ENCODE peak calls at places on chromosomes 7 and 10, in nine cellular contexts. D is lower lobe of right lung, M is Calu3, E is esophagus squamous epithelium, A is body of pancreas, V is lower leg skin, Y is heart left ventricle, I is BJ, T is AG10803. R is an unnamed sample.

GRCh38 chr7:99643464-99643863 is 26.7 kb downstream of the ZSCAN25 start:
- DNase-seq in T (no peak), I (no peak), A (no peak), D (no peak), Y (no peak), M (no peak), V (no peak), E (no peak), R (no peak)

GRCh38 chr7:35623381-35623780 is 71.6 kb downstream of the HERPUD2 start:
- DNase-seq in Y (no peak), A (no peak), V (no peak), M (no peak), D (no peak), E (no peak), I (no peak), T (no peak), R (no peak)

GRCh38 chr7:148921806-148922205 is 37.7 kb upstream of the EZH2 start:
- DNase-seq in Y (no peak), I (no peak), E (no peak), D (no peak), T (no peak), M (no peak), V (peak), A (peak), R (no peak)

GRCh38 chr10:59907918-59908807 is 1.8 kb upstream of the CCDC6 start:
- DNase-seq in V (peak), D (peak), E (no peak), T (peak), M (peak), I (peak), A (peak), Y (peak), R (peak)

GRCh38 chr7:135771961-135772638 is 23.5 kb upstream of the FAM180A start:
- DNase-seq in A (no peak), Y (no peak), D (no peak), M (no peak), I (no peak), V (no peak), T (peak), E (no peak), R (no peak)

GRCh38 chr7:125611582-125611981 is 682.0 kb upstream of the POT1 start:
- DNase-seq in A (no peak), T (no peak), D (no peak), V (no peak), M (no peak), E (no peak), Y (no peak), I (no peak), R (no peak)

GRCh38 chr7:36844374-36844773 is 120.1 kb upstream of the AOAH start:
- DNase-seq in Y (no peak), T (no peak), A (no peak), E (no peak), D (no peak), V (no peak), M (no peak), I (no peak), R (no peak)

GRCh38 chr10:69268761-69269416 is 9.4 kb upstream of the HK1 start:
- DNase-seq in A (no peak), M (no peak), V (peak), E (no peak), T (peak), Y (no peak), I (no peak), D (no peak), R (no peak)

GRCh38 chr10:18620856-18621255 is 30.5 kb downstream of the NSUN6 start:
- DNase-seq in I (no peak), D (no peak), A (no peak), T (no peak), E (no peak), Y (no peak), V (no peak), M (no peak), R (no peak)

GRCh38 chr10:5951167-5951711 is 26.1 kb downstream of the IL15RA start:
- DNase-seq in T (peak), M (peak), I (no peak), Y (no peak), V (peak), E (no peak), A (peak), D (peak), R (no peak)

GRCh38 chr7:115032986-115033385 is 111.1 kb downstream of the MDFIC start:
- DNase-seq in A (no peak), M (no peak), T (peak), D (no peak), Y (no peak), I (no peak), V (no peak), E (no peak), R (no peak)

GRCh38 chr10:72952189-72952900 is 2.3 kb downstream of the PLA2G12B start:
- DNase-seq in T (no peak), A (no peak), V (no peak), Y (no peak), D (no peak), M (no peak), E (no peak), I (no peak), R (no peak)

GRCh38 chr10:62193479-62193878 is 75.2 kb downstream of the RTKN2 start:
- DNase-seq in E (no peak), A (no peak), V (no peak), I (no peak), T (no peak), Y (no peak), M (no peak), D (no peak), R (no peak)

GRCh38 chr7:112422842-112423496 is 27.3 kb upstream of the IFRD1 start:
- DNase-seq in D (peak), A (peak), I (peak), E (no peak), V (peak), Y (peak), T (peak), M (peak), R (peak)

GRCh38 chr10:132961-133898 is 2.0 kb upstream of the ZMYND11 start:
- DNase-seq in E (no peak), I (peak), A (no peak), Y (no peak), V (no peak), T (peak), M (no peak), D (no peak), R (no peak)

GRCh38 chr10:3239066-3239919 is 66.7 kb upstream of the PITRM1 start:
- DNase-seq in M (peak), D (peak), T (peak), E (no peak), I (no peak), V (peak), A (peak), Y (peak), R (peak)
- TF ChIP-seq CTCF in M (peak), D (peak), T (peak), E (no peak), I (peak), V (no peak), A (peak), Y (peak), R (peak)

GRCh38 chr7:143372070-143372469 is 9.1 kb upstream of the ZYX start:
- DNase-seq in Y (peak), A (peak), D (peak), V (no peak), T (no peak), M (peak), I (no peak), E (no peak), R (no peak)
- TF ChIP-seq CTCF in Y (no peak), A (no peak), D (no peak), V (no peak), T (no peak), M (no peak), I (no peak), E (no peak), R (no peak)

GRCh38 chr10:3825862-3826351 is 40.9 kb upstream of the KLF6 start:
- DNase-seq in T (no peak), M (no peak), I (no peak), Y (peak), D (no peak), V (no peak), A (no peak), E (no peak), R (no peak)
- TF ChIP-seq CTCF in T (no peak), M (no peak), I (no peak), Y (no peak), D (no peak), V (no peak), A (no peak), E (no peak), R (no peak)

GRCh38 chr7:78607099-78607498 is 808.5 kb downstream of the PHTF2 start:
- DNase-seq in E (no peak), V (no peak), Y (no peak), I (no peak), M (peak), D (no peak), A (no peak), T (no peak), R (peak)
- TF ChIP-seq CTCF in E (no peak), V (no peak), Y (no peak), I (peak), M (no peak), D (no peak), A (peak), T (no peak), R (peak)

DNA sequence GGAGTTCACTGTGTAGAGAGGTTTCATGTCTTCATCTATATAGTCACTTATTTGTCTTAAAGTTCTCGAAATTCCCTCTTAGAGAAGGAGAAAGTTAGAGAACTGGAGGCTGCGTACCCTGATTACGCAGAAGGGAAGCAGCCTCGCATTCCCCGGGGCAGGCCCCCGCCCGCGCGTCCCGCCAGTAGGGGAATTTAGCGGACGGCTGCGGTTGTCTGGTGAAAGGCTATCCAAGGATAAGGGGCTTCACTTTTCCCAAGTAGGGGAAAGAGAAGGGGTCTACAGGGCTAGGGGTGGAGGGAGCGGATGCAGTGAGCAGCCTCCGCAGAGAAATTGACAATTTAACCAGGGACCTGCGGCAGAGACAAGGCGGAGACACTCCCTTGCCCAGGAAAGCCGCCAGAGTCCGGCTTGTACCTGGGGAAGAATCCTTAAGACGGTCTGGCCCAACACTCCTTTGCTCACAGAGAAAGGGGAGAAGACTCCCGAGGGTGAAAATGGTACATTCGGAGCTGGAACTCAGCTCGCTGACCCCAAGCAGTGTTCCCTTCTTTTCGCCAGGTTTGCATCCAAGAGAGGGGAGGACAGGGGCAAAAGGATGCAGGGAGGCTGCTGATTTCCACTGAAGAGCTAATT is 976 bp upstream of the MAGI2 start:
- DNase-seq in A (no peak), D (peak), M (no peak), E (no peak), Y (peak), I (no peak), V (peak), T (peak), R (peak)
- TF ChIP-seq CTCF in A (no peak), D (no peak), M (no peak), E (no peak), Y (no peak), I (peak), V (no peak), T (peak), R (no peak)

GRCh38 chr10:21364196-21365114 is 161.0 kb downstream of the SKIDA1 start:
- DNase-seq in V (no peak), M (peak), A (no peak), E (no peak), T (peak), D (no peak), I (peak), Y (peak), R (peak)
- TF ChIP-seq CTCF in V (no peak), M (no peak), A (no peak), E (no peak), T (no peak), D (no peak), I (no peak), Y (no peak), R (no peak)

GRCh38 chr10:16518822-16519221 is 2.9 kb downstream of the C1QL3 start:
- DNase-seq in M (no peak), Y (no peak), A (no peak), D (no peak), T (no peak), V (no peak), I (no peak), E (no peak), R (no peak)
- TF ChIP-seq CTCF in M (no peak), Y (no peak), A (no peak), D (peak), T (no peak), V (no peak), I (peak), E (no peak), R (peak)

DNA sequence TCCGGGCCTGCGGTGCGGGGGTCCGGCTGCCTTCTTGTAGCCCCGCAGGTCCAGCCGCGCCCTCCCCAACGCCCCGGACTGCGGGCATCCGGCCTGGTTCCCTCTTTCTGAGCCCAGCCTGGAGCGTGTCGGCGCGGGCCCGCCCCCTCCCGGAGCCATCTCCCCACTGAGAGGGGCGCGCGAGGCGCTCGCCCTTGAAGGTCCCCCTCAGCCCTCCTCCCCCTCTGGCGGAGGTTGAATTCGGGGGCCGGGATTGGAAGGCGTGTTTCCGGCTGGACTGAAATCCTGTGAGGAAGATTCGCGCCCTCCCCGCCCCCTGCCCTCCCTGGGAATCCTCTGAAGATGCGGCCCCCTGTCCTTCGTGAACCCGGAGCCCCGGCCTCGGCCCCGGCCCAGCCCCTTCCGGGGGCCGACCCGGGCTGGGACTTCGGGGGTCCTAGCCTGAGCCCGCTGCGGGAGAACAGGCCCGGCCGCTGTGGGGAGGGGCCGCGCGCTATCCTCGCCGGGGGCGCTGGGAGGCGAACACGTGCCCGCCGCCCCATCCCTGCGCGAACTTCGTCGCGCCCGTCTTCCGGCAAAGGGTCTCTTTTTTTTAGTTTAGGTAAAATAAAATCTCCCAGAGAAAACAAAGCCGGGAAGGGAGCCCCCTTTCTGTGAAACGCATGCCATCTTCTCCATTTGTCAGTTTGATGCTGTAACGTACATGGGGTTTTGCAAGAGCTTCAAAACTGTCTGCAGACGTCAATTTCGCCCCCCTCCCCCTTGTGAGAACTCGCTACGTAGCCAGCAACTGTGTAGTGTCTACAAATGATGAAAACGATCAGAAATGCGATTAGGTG is 636 bp downstream of the PDCD4 start:
- DNase-seq in A (peak), E (no peak), M (peak), I (no peak), D (peak), Y (peak), V (peak), T (peak), R (peak)
- TF ChIP-seq CTCF in A (peak), E (no peak), M (no peak), I (peak), D (peak), Y (no peak), V (no peak), T (peak), R (no peak)

DNA sequence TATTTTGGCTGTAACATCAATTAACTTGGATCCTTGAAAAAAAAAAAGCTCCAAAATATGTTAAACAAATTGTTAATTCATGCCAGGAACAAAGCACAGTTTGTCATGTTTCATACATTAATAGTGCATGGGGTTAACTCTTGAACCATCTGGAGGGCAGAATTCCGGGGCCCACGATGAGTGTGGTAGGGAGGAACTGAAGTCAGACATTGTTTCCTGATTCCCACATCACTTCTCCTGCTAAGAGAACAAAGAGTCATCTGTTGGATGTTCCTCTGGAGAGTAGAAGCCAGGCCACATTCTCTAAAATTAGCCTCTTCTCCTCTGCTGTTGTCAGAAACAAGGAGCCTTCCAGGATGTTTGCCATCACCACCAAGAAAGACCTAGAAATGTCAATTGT is 54.6 kb downstream of the TMEM178B start:
- DNase-seq in M (no peak), T (no peak), Y (no peak), D (no peak), E (no peak), A (no peak), V (no peak), I (no peak), R (no peak)
- TF ChIP-seq CTCF in M (no peak), T (no peak), Y (no peak), D (no peak), E (no peak), A (no peak), V (no peak), I (no peak), R (no peak)

R was measured in endothelial cell.